ENCODE peak calls at places on chromosomes 4 and X, in nine cellular contexts. Q is GM12878; P is cardiac muscle cell; G is hepatocyte; V is ascending aorta; J is CD8-positive, alpha-beta memory T cell; L is PC-3; D is neuronal stem cell; H is upper lobe of left lung. I is an unnamed sample.
A peak's percentile ranks its signal among the peaks of the same experiment; 100 is the strongest.

GRCh38 chr4:1490906-1491629 is 84.8 kb upstream of the NKX1-1 start:
- DNase-seq in Q (no peak), P (no peak), G (no peak), V (no peak), J (peak; percentile 40), L (no peak), D (no peak), H (peak; percentile 59), I (peak; percentile 26)

GRCh38 chrX:51002160-51002632 is 91.7 kb downstream of the BMP15 start:
- DNase-seq in Q (no peak), P (no peak), G (no peak), V (no peak), J (no peak), L (no peak), D (no peak), H (no peak), I (no peak)

GRCh38 chr4:163618845-163619244 is 124.4 kb downstream of the TMA16 start:
- DNase-seq in Q (no peak), P (no peak), G (no peak), V (no peak), J (no peak), L (no peak), D (no peak), H (no peak), I (no peak)

GRCh38 chr4:88187766-88188165 is 29.3 kb upstream of the ABCG2 start:
- DNase-seq in Q (no peak), P (no peak), G (no peak), V (no peak), J (no peak), L (no peak), D (no peak), H (no peak), I (no peak)

GRCh38 chr4:188905248-188905647 is 766.0 kb downstream of the TRIML1 start:
- DNase-seq in Q (no peak), P (no peak), G (no peak), V (no peak), J (no peak), L (no peak), D (no peak), H (peak; percentile 46), I (no peak)

GRCh38 chrX:151563449-151563848 is at the start of gene PASD1:
- DNase-seq in Q (no peak), P (no peak), G (no peak), V (no peak), J (no peak), L (no peak), D (no peak), H (no peak), I (no peak)

GRCh38 chrX:63560601-63561218 is 209.6 kb upstream of the SPIN4 start:
- DNase-seq in Q (peak; percentile 27), P (peak; percentile 78), G (peak; percentile 81), V (no peak), J (peak; percentile 64), L (peak; percentile 69), D (peak; percentile 53), H (peak; percentile 39), I (peak; percentile 67)

GRCh38 chr4:172830295-172830764 is 338.3 kb upstream of the GALNT7 start:
- DNase-seq in Q (no peak), P (peak; percentile 24), G (peak; percentile 48), V (no peak), J (no peak), L (peak; percentile 62), D (peak; percentile 33), H (no peak), I (no peak)

GRCh38 chr4:108622022-108622421 is 1.6 kb downstream of the RPL34 start:
- DNase-seq in Q (no peak), P (no peak), G (no peak), V (no peak), J (no peak), L (no peak), D (no peak), H (no peak), I (no peak)

GRCh38 chr4:111510535-111510934 is 634.7 kb upstream of the FAM241A start:
- DNase-seq in Q (no peak), P (no peak), G (no peak), V (no peak), J (no peak), L (peak; percentile 77), D (no peak), H (no peak), I (no peak)

GRCh38 chr4:16461362-16461761 is 235.1 kb upstream of the TAPT1 start:
- DNase-seq in Q (no peak), P (no peak), G (no peak), V (no peak), J (no peak), L (peak; percentile 60), D (no peak), H (no peak), I (no peak)

GRCh38 chr4:84498203-84499026 is 677 bp downstream of the NKX6-1 start:
- DNase-seq in Q (no peak), P (peak; percentile 35), G (peak; percentile 34), V (no peak), J (no peak), L (peak; percentile 36), D (no peak), H (peak; percentile 88), I (no peak)

GRCh38 chrX:110786486-110786885 is 9.1 kb downstream of the CHRDL1 start:
- DNase-seq in Q (no peak), P (no peak), G (no peak), V (no peak), J (no peak), L (peak; percentile 25), D (no peak), H (no peak), I (no peak)

GRCh38 chrX:40093586-40093985 is 4.2 kb downstream of the BCOR start:
- DNase-seq in Q (no peak), P (no peak), G (no peak), V (no peak), J (no peak), L (no peak), D (no peak), H (no peak), I (no peak)

GRCh38 chr4:86685401-86685800 is 91.3 kb downstream of the PTPN13 start:
- DNase-seq in Q (no peak), P (peak; percentile 84), G (peak; percentile 14), V (no peak), J (no peak), L (peak; percentile 44), D (no peak), H (no peak), I (no peak)

GRCh38 chr4:113336556-113336955 is 287.1 kb downstream of the ANK2 start:
- DNase-seq in Q (no peak), P (no peak), G (no peak), V (no peak), J (no peak), L (peak; percentile 54), D (no peak), H (no peak), I (no peak)

GRCh38 chr4:73599182-73599581 is 21.1 kb downstream of the RASSF6 start:
- DNase-seq in Q (no peak), P (peak; percentile 78), G (peak; percentile 84), V (no peak), J (no peak), L (peak; percentile 51), D (no peak), H (no peak), I (no peak)

GRCh38 chrX:56994375-56995270 is 718 bp downstream of the SPIN3 start:
- DNase-seq in Q (no peak), P (peak; percentile 1), G (no peak), V (no peak), J (no peak), L (no peak), D (no peak), H (peak; percentile 48), I (no peak)

GRCh38 chr4:102627831-102628523 is 126.8 kb downstream of the NFKB1 start:
- DNase-seq in Q (no peak), P (peak; percentile 58), G (no peak), V (no peak), J (no peak), L (peak; percentile 91), D (no peak), H (no peak), I (no peak)

GRCh38 chr4:1055721-1056590 is 44.5 kb downstream of the FGFRL1 start:
- DNase-seq in Q (no peak), P (peak; percentile 48), G (peak; percentile 57), V (no peak), J (peak; percentile 91), L (no peak), D (no peak), H (peak; percentile 91), I (no peak)

GRCh38 chr4:119014658-119015057 is 121.0 kb upstream of the MYOZ2 start:
- DNase-seq in Q (no peak), P (no peak), G (no peak), V (no peak), J (no peak), L (no peak), D (no peak), H (no peak), I (no peak)
- H3K27ac ChIP-seq in Q (no peak overlapping the region), P (no peak overlapping the region), G (no peak overlapping the region), V (peak overlapping the region; percentile 80), J (no peak overlapping the region), L (no peak overlapping the region), D (no peak overlapping the region), H (no peak overlapping the region), I (no peak overlapping the region)

GRCh38 chrX:11754958-11755645 is 2.9 kb upstream of the MSL3 start:
- DNase-seq in Q (no peak), P (no peak), G (no peak), V (no peak), J (no peak), L (no peak), D (no peak), H (peak; percentile 60), I (no peak)
- H3K27ac ChIP-seq in Q (no peak overlapping the region), P (no peak overlapping the region), G (no peak overlapping the region), V (no peak overlapping the region), J (no peak overlapping the region), L (peak overlapping the region; percentile 62), D (no peak overlapping the region), H (no peak overlapping the region), I (no peak overlapping the region)

DNA sequence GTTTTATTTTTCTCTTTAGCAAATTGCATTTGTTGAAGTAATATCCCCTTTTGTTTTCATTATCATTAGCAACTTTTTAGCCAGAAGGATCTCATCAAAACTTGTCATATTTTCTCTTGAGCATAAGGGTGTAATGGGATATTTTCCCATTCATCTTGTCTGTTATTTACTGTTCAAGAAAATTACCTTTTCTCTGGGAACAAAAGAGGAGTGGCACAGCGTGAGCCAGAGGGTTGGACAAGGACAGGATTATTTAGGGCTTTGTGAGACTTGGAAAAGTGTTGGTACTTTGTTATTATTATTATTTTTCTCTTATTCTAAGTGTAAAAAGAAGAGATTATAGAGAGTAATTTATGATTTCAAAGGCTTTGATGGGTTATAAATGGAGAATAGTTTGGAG is 135.9 kb downstream of the PRKX start:
- DNase-seq in Q (no peak), P (no peak), G (no peak), V (no peak), J (no peak), L (no peak), D (no peak), H (no peak), I (no peak)
- H3K27ac ChIP-seq in Q (no peak overlapping the region), P (no peak overlapping the region), G (no peak overlapping the region), V (no peak overlapping the region), J (no peak overlapping the region), L (no peak overlapping the region), D (no peak overlapping the region), H (no peak overlapping the region), I (no peak overlapping the region)

DNA sequence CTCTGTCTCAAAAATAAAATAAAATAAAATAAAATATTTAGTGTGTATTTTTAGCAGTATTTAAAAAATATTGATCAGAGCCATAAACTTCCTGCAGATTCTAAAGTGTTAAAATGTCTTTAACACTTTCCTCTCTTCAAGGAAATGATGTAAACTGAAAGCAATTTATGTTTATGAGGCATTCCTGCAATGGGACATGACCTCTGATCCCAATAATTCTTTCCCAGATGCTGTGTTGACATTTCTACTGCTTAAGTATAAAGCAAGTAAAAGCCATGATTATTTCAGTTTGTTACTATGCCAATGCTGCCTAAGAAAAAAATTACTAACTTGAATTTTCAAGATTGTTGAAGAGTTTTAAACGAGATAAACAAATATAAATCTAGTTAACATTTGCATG is 29.0 kb downstream of the COQ2 start:
- DNase-seq in Q (no peak), P (peak; percentile 85), G (peak; percentile 56), V (no peak), J (no peak), L (peak; percentile 89), D (no peak), H (no peak), I (no peak)
- H3K27ac ChIP-seq in Q (peak overlapping the region; percentile 44), P (no peak overlapping the region), G (peak overlapping the region; percentile 85), V (no peak overlapping the region), J (no peak overlapping the region), L (peak overlapping the region; percentile 72), D (no peak overlapping the region), H (no peak overlapping the region), I (no peak overlapping the region)

I was measured in adrenal gland.